ENCODE peak calls at places on chromosomes 5 and 9, in eight cellular contexts. Z is stomach; I is SJSA1; B is CD8-positive, alpha-beta T cell; G is Calu3; K is pons; T is GM23338; J is NAMALWA. A is an unnamed sample.

GRCh38 chr5:159045165-159045811 is 54.4 kb downstream of the EBF1 start:
- DNase-seq in I (no peak), K (no peak), Z (no peak), G (no peak), T (no peak), J (no peak), B (no peak), A (no peak)

GRCh38 chr9:127225747-127226646 is 38.6 kb upstream of the GARNL3 start:
- DNase-seq in Z (no peak), G (no peak), T (peak; percentile 62), I (no peak), B (no peak), K (peak; percentile 46), J (peak; percentile 20), A (no peak)

GRCh38 chr9:88179080-88179521 is 40.8 kb upstream of the SPATA31C2 start:
- DNase-seq in B (no peak), I (no peak), K (no peak), T (no peak), J (no peak), Z (no peak), G (no peak), A (no peak)

GRCh38 chr5:122078116-122078865 is at the start of gene LOX:
- DNase-seq in Z (peak; percentile 50), I (peak; percentile 65), B (no peak), J (no peak), K (no peak), T (peak; percentile 69), G (peak; percentile 64), A (no peak)

GRCh38 chr5:154397652-154398406 is 48.0 kb upstream of the SAP30L start:
- DNase-seq in J (no peak), T (no peak), Z (peak; percentile 86), B (no peak), G (peak; percentile 86), K (no peak), I (no peak), A (peak; percentile 50)

GRCh38 chr5:169762338-169763095 is 125.4 kb downstream of the DOCK2 start:
- DNase-seq in T (no peak), J (no peak), I (peak; percentile 56), B (no peak), K (no peak), G (no peak), Z (no peak), A (no peak)

GRCh38 chr9:137691648-137692357 is 73.0 kb downstream of the EHMT1 start:
- DNase-seq in T (no peak), G (no peak), I (no peak), K (peak; percentile 53), J (no peak), Z (no peak), B (no peak), A (peak; percentile 82)

GRCh38 chr5:173707392-173707791 is 90.9 kb upstream of the BOD1 start:
- DNase-seq in B (no peak), G (no peak), J (peak; percentile 76), T (no peak), I (no peak), K (no peak), Z (no peak), A (no peak)

GRCh38 chr9:21995652-21996275 is 1.2 kb downstream of the CDKN2B-AS1 start:
- DNase-seq in Z (peak; percentile 46), I (peak; percentile 58), B (no peak), G (peak; percentile 48), J (peak; percentile 55), T (peak; percentile 56), K (no peak), A (no peak)

GRCh38 chr9:69173891-69174644 is at the start of gene TJP2:
- DNase-seq in J (peak; percentile 62), I (peak; percentile 75), Z (peak; percentile 40), G (no peak), T (peak; percentile 74), B (no peak), K (no peak), A (no peak)

GRCh38 chr9:131875828-131876485 is 136.1 kb upstream of the RAPGEF1 start:
- DNase-seq in G (no peak), Z (no peak), I (no peak), T (no peak), B (no peak), K (no peak), J (no peak), A (no peak)

GRCh38 chr9:75892168-75892901 is 1.9 kb downstream of the PCSK5 start:
- DNase-seq in T (peak; percentile 68), Z (no peak), J (no peak), K (no peak), I (peak; percentile 22), B (no peak), G (peak; percentile 64), A (no peak)

GRCh38 chr9:17531642-17532254 is 47.1 kb upstream of the SH3GL2 start:
- DNase-seq in K (peak; percentile 23), J (peak; percentile 77), Z (peak; percentile 61), B (no peak), T (peak; percentile 82), G (peak; percentile 58), I (peak; percentile 5), A (no peak)

GRCh38 chr9:23824241-23825142 is 1.5 kb downstream of the ELAVL2 start:
- DNase-seq in K (no peak), Z (no peak), J (no peak), T (peak; percentile 87), G (no peak), I (no peak), B (no peak), A (no peak)

GRCh38 chr9:122060481-122060880 is 32.6 kb downstream of the TTLL11 start:
- DNase-seq in Z (no peak), B (no peak), I (no peak), J (no peak), K (no peak), T (no peak), G (no peak), A (no peak)

GRCh38 chr9:109968702-109969450 is 188.9 kb downstream of the PALM2AKAP2 start:
- DNase-seq in T (peak; percentile 60), K (peak; percentile 40), I (no peak), B (no peak), G (no peak), Z (no peak), J (peak; percentile 46), A (no peak)

GRCh38 chr9:16867571-16868311 is 2.7 kb downstream of the BNC2 start:
- DNase-seq in K (no peak), I (peak; percentile 36), Z (no peak), J (no peak), T (peak; percentile 36), B (no peak), G (no peak), A (no peak)

GRCh38 chr9:123460091-123460490 is 104.1 kb downstream of the CRB2 start:
- DNase-seq in J (no peak), Z (no peak), G (no peak), I (no peak), B (no peak), K (no peak), T (no peak), A (no peak)

GRCh38 chr5:141672856-141673813 is 8.9 kb downstream of the ARAP3 start:
- DNase-seq in K (no peak), T (peak; percentile 69), I (no peak), Z (no peak), B (no peak), J (no peak), G (no peak), A (no peak)

GRCh38 chr9:211557-211956 is 3.1 kb upstream of the DOCK8 start:
- DNase-seq in K (no peak), B (no peak), T (no peak), Z (no peak), G (no peak), I (no peak), J (no peak), A (no peak)

GRCh38 chr5:142641681-142642080 is 44.2 kb downstream of the FGF1 start:
- DNase-seq in B (no peak), J (no peak), K (no peak), G (no peak), T (no peak), I (no peak), Z (no peak), A (no peak)